ENCODE peak calls at places on chromosome 5, in eight cellular contexts. C is PC-3; H is cardiac fibroblast; P is GM04504; Q is OCI-M1; A is AG20443; N is activated T-cell treated with anti-CD3 and anti-CD28 coated beads, Interleukin-2, amount 50 U/mL, for 72 hours; R is GM03348. S is an unnamed sample.

GRCh38 chr5:28301676-28302075 is 1263.3 kb upstream of the CDH9 start:
- DNase-seq in H (peak; percentile 50), N (no peak), Q (peak; percentile 89), P (no peak), R (no peak), A (no peak), C (peak; percentile 78), S (no peak)

GRCh38 chr5:28743362-28743761 is 1705.0 kb upstream of the CDH9 start:
- DNase-seq in Q (no peak), P (no peak), A (no peak), N (no peak), H (no peak), R (no peak), C (no peak), S (no peak)

GRCh38 chr5:56011835-56012234 is 17.1 kb upstream of the IL6ST start:
- DNase-seq in N (peak; percentile 13), Q (no peak), A (peak; percentile 76), R (peak; percentile 57), P (peak; percentile 74), C (peak; percentile 74), H (peak; percentile 92), S (peak; percentile 75)

GRCh38 chr5:137995077-137995746 is 37.7 kb downstream of the FAM13B start:
- DNase-seq in R (peak; percentile 12), C (peak; percentile 43), N (no peak), P (no peak), A (peak; percentile 9), Q (peak; percentile 93), H (peak; percentile 73), S (peak; percentile 3)

GRCh38 chr5:134714120-134714519 is 24.2 kb upstream of the CAMLG start:
- DNase-seq in Q (no peak), R (no peak), H (no peak), C (no peak), A (no peak), N (no peak), P (no peak), S (no peak)

GRCh38 chr5:2029206-2029605 is 146.5 kb upstream of the IRX4 start:
- DNase-seq in H (no peak), C (no peak), P (no peak), N (no peak), R (no peak), A (no peak), Q (no peak), S (no peak)

GRCh38 chr5:119284031-119284430 is 71.8 kb upstream of the TNFAIP8 start:
- DNase-seq in P (no peak), A (no peak), Q (no peak), H (no peak), R (no peak), N (no peak), C (no peak), S (no peak)

GRCh38 chr5:123450114-123450513 is 26.9 kb upstream of the CEP120 start:
- DNase-seq in R (no peak), A (no peak), P (no peak), H (no peak), N (no peak), C (no peak), Q (peak; percentile 0), S (no peak)

GRCh38 chr5:133977858-133978257 is 9.4 kb upstream of the C5orf15 start:
- DNase-seq in H (peak; percentile 78), N (no peak), Q (no peak), R (peak; percentile 68), C (no peak), A (peak; percentile 73), P (peak; percentile 40), S (peak; percentile 53)

GRCh38 chr5:89711526-89711925 is 698.0 kb downstream of the CETN3 start:
- DNase-seq in C (no peak), R (no peak), H (no peak), P (no peak), A (no peak), Q (no peak), N (no peak), S (no peak)

GRCh38 chr5:20494706-20495105 is 506.7 kb upstream of the CDH18 start:
- DNase-seq in H (no peak), C (no peak), Q (no peak), A (no peak), R (no peak), P (no peak), N (no peak), S (no peak)

GRCh38 chr5:67166460-67166871 is 30.1 kb downstream of the CD180 start:
- DNase-seq in N (peak; percentile 76), H (no peak), P (no peak), R (no peak), Q (no peak), C (peak; percentile 24), A (peak; percentile 42), S (no peak)

GRCh38 chr5:861442-862366 is 10.9 kb upstream of the ZDHHC11 start:
- DNase-seq in N (no peak), P (no peak), R (no peak), Q (no peak), H (no peak), C (no peak), A (no peak), S (no peak)

GRCh38 chr5:45093377-45093776 is 284.6 kb downstream of the MRPS30 start:
- DNase-seq in H (no peak), A (no peak), C (no peak), Q (no peak), P (no peak), R (no peak), N (no peak), S (no peak)

GRCh38 chr5:79845448-79846197 is 145.4 kb downstream of the MTX3 start:
- DNase-seq in N (peak; percentile 80), C (peak; percentile 25), Q (peak; percentile 11), P (peak; percentile 92), H (peak; percentile 62), R (peak; percentile 79), A (peak; percentile 80), S (peak; percentile 71)

GRCh38 chr5:34563951-34564705 is 92.0 kb upstream of the RAI14 start:
- DNase-seq in H (peak; percentile 92), C (peak; percentile 16), Q (no peak), N (no peak), P (no peak), R (no peak), A (no peak), S (peak; percentile 26)

GRCh38 chr5:140055152-140055551 is 12.1 kb upstream of the NRG2 start:
- DNase-seq in R (no peak), P (no peak), H (no peak), N (no peak), Q (no peak), C (no peak), A (no peak), S (no peak)

GRCh38 chr5:170896779-170897178 is 35.0 kb downstream of the RANBP17 start:
- DNase-seq in H (peak; percentile 74), Q (peak; percentile 5), P (peak; percentile 21), N (no peak), C (peak; percentile 19), A (peak; percentile 21), R (peak; percentile 28), S (no peak)

GRCh38 chr5:168477060-168477459 is 9.2 kb upstream of the RARS1 start:
- DNase-seq in R (peak; percentile 67), A (peak; percentile 65), H (peak; percentile 43), P (no peak), Q (peak; percentile 89), C (no peak), N (no peak), S (peak; percentile 42)

GRCh38 chr5:160312139-160312959 is at the start of gene CCNJL:
- DNase-seq in C (peak; percentile 74), A (peak; percentile 60), R (peak; percentile 52), H (peak; percentile 19), N (peak; percentile 15), Q (no peak), P (no peak), S (peak; percentile 82)

GRCh38 chr5:39547548-39548154 is 122.9 kb upstream of the DAB2 start:
- DNase-seq in R (peak; percentile 68), A (peak; percentile 62), H (peak; percentile 85), Q (peak; percentile 85), C (peak; percentile 92), P (peak; percentile 60), N (peak; percentile 4), S (peak; percentile 43)

GRCh38 chr5:151738125-151738848 is 20.1 kb downstream of the ATOX1 start:
- DNase-seq in N (no peak), R (peak; percentile 19), Q (no peak), A (peak; percentile 34), H (peak; percentile 60), C (no peak), P (no peak), S (no peak)

GRCh38 chr5:31382051-31382878 is 149.6 kb downstream of the DROSHA start:
- DNase-seq in Q (no peak), A (no peak), N (no peak), P (no peak), R (no peak), C (no peak), H (no peak), S (no peak)

GRCh38 chr5:123530728-123531127 is 18.8 kb downstream of the CSNK1G3 start:
- DNase-seq in H (no peak), Q (no peak), C (no peak), P (no peak), A (no peak), N (no peak), R (no peak), S (no peak)

GRCh38 chr5:148796931-148797330 is 29.5 kb upstream of the ADRB2 start:
- DNase-seq in C (peak; percentile 50), Q (no peak), A (no peak), R (no peak), N (no peak), P (no peak), H (no peak), S (no peak)

GRCh38 chr5:38595149-38595725 is 38.8 kb upstream of the LIFR start:
- DNase-seq in Q (no peak), A (peak; percentile 58), P (peak; percentile 57), C (peak; percentile 44), N (no peak), H (peak; percentile 78), R (peak; percentile 46), S (no peak)

GRCh38 chr5:37807015-37807414 is 32.8 kb downstream of the GDNF start:
- DNase-seq in H (no peak), R (no peak), N (no peak), A (no peak), P (no peak), Q (no peak), C (no peak), S (no peak)

GRCh38 chr5:96616801-96617200 is 45.4 kb upstream of the CAST start:
- DNase-seq in H (no peak), N (no peak), P (no peak), C (peak; percentile 36), A (no peak), R (no peak), Q (no peak), S (no peak)